ENCODE peak calls at places on chromosomes 16 and 17, in four cellular contexts. O, G, H and B are unnamed samples.

GRCh38 chr17:81666092-81666341 is 388 bp downstream of the OXLD1 start:
- DNase-seq in O (no peak), G (no peak), H (no peak), B (no peak)

GRCh38 chr16:4550587-4550986 is 5.6 kb upstream of the C16orf96 start:
- DNase-seq in O (no peak), G (no peak), H (no peak), B (no peak)

GRCh38 chr17:34675605-34676004 is 96.2 kb downstream of the TMEM132E start:
- DNase-seq in O (no peak), G (no peak), H (no peak), B (no peak)

GRCh38 chr16:85974428-85975375 is 75.7 kb downstream of the IRF8 start:
- DNase-seq in O (no peak), G (no peak), H (no peak), B (no peak)

GRCh38 chr17:5629133-5629532 is 44.8 kb upstream of the NLRP1 start:
- DNase-seq in O (no peak), G (no peak), H (no peak), B (no peak)

GRCh38 chr16:21646091-21646490 is 6.3 kb downstream of the IGSF6 start:
- DNase-seq in O (no peak), G (no peak), H (no peak), B (no peak)

GRCh38 chr17:31746884-31747495 is 112.1 kb downstream of the COPRS start:
- DNase-seq in O (no peak), G (no peak), H (no peak), B (no peak)

GRCh38 chr16:15988268-15989013 is 39.0 kb downstream of the ABCC1 start:
- DNase-seq in O (no peak), G (no peak), H (no peak), B (no peak)

GRCh38 chr16:62068747-62069146 is 32.5 kb upstream of the CDH8 start:
- DNase-seq in O (no peak), G (no peak), H (no peak), B (no peak)

GRCh38 chr16:13939821-13940220 is 19.9 kb downstream of the ERCC4 start:
- DNase-seq in O (no peak), G (no peak), H (no peak), B (peak; percentile 78)

GRCh38 chr17:55585629-55586028 is 74.4 kb upstream of the SMIM36 start:
- DNase-seq in O (no peak), G (no peak), H (no peak), B (peak; percentile 7)

GRCh38 chr17:15351925-15352324 is 10.5 kb upstream of the TEKT3 start:
- DNase-seq in O (no peak), G (peak; percentile 92), H (no peak), B (peak; percentile 89)

GRCh38 chr17:19248923-19249574 is 11.9 kb downstream of the EPN2 start:
- DNase-seq in O (no peak), G (peak; percentile 83), H (peak; percentile 76), B (peak; percentile 52)

GRCh38 chr17:78174332-78174869 is 6.0 kb downstream of the SYNGR2 start:
- DNase-seq in O (no peak), G (no peak), H (peak; percentile 90), B (no peak)

GRCh38 chr17:48767263-48767774 is 38.8 kb upstream of the HOXB13 start:
- DNase-seq in O (no peak), G (no peak), H (no peak), B (no peak)

GRCh38 chr17:34364741-34365140 is 1.7 kb upstream of the CCL1 start:
- DNase-seq in O (no peak), G (no peak), H (no peak), B (no peak)

GRCh38 chr16:82880361-82880760 is 253.6 kb downstream of the CDH13 start:
- DNase-seq in O (no peak), G (no peak), H (no peak), B (no peak)

GRCh38 chr17:2157081-2157480 is 102.2 kb downstream of the HIC1 start:
- DNase-seq in O (no peak), G (peak; percentile 81), H (no peak), B (no peak)

GRCh38 chr17:39757931-39758873 is 20.5 kb downstream of the GRB7 start:
- DNase-seq in O (peak; percentile 38), G (no peak), H (no peak), B (no peak)

GRCh38 chr16:73268311-73268997 is 220.5 kb upstream of the ZFHX3 start:
- DNase-seq in O (no peak), G (peak; percentile 34), H (no peak), B (no peak)

GRCh38 chr17:58531661-58532554 is 17.5 kb upstream of the MTMR4 start:
- DNase-seq in O (peak; percentile 59), G (peak; percentile 74), H (peak; percentile 76), B (peak; percentile 30)

GRCh38 chr16:75319513-75320401 is 68.3 kb upstream of the BCAR1 start:
- DNase-seq in O (no peak), G (peak; percentile 81), H (no peak), B (peak; percentile 17)

GRCh38 chr16:58515871-58516767 is 802 bp downstream of the SETD6 start:
- DNase-seq in O (no peak), G (peak; percentile 13), H (no peak), B (peak; percentile 38)

GRCh38 chr16:8848231-8848938 is 20.4 kb downstream of the CARHSP1 start:
- DNase-seq in O (no peak), G (no peak), H (no peak), B (no peak)

GRCh38 chr17:4594406-4595349 is 10.3 kb downstream of the SMTNL2 start:
- DNase-seq in O (no peak), G (no peak), H (no peak), B (no peak)

GRCh38 chr17:4590981-4591453 is 6.7 kb downstream of the SMTNL2 start:
- DNase-seq in O (no peak), G (no peak), H (no peak), B (no peak)

GRCh38 chr17:4591529-4591928 is 7.2 kb downstream of the SMTNL2 start:
- DNase-seq in O (no peak), G (no peak), H (no peak), B (no peak)

GRCh38 chr17:4592240-4593005 is 8.1 kb downstream of the SMTNL2 start:
- DNase-seq in O (no peak), G (no peak), H (no peak), B (no peak)

GRCh38 chr17:4593021-4593797 is 8.9 kb downstream of the SMTNL2 start:
- DNase-seq in O (no peak), G (peak; percentile 23), H (no peak), B (no peak)
- H3K27me3 ChIP-seq in O (no peaks in the 10 kb centered on the region), G (peaks cover 30% of the 10 kb centered on the region), H (no peaks in the 10 kb centered on the region), B (peaks cover 12% of the 10 kb centered on the region)

GRCh38 chr16:24052466-24053324 is 203.4 kb upstream of the CACNG3 start:
- DNase-seq in O (no peak), G (no peak), H (no peak), B (no peak)
- H3K27me3 ChIP-seq in O (no peaks in the 10 kb centered on the region), G (peaks cover 53% of the 10 kb centered on the region), H (peaks cover 18% of the 10 kb centered on the region), B (no peaks in the 10 kb centered on the region)

GRCh38 chr17:40841246-40841645 is 18.8 kb upstream of the KRT10 start:
- DNase-seq in O (no peak), G (peak; percentile 67), H (no peak), B (no peak)
- H3K27me3 ChIP-seq in O (peaks cover 6% of the 10 kb centered on the region), G (no peaks in the 10 kb centered on the region), H (no peaks in the 10 kb centered on the region), B (no peaks in the 10 kb centered on the region)

GRCh38 chr16:84423416-84423837 is 55.1 kb downstream of the ATP2C2 start:
- DNase-seq in O (no peak), G (peak; percentile 15), H (no peak), B (peak; percentile 56)

GRCh38 chr16:84425696-84426095 is 57.4 kb downstream of the ATP2C2 start:
- DNase-seq in O (no peak), G (no peak), H (no peak), B (no peak)

GRCh38 chr16:84426804-84427203 is 58.5 kb downstream of the ATP2C2 start:
- DNase-seq in O (no peak), G (no peak), H (no peak), B (no peak)

GRCh38 chr16:84430860-84431259 is 62.5 kb downstream of the ATP2C2 start:
- DNase-seq in O (no peak), G (no peak), H (no peak), B (no peak)

GRCh38 chr16:84427553-84427952 is 59.2 kb downstream of the ATP2C2 start:
- DNase-seq in O (no peak), G (no peak), H (no peak), B (no peak)
- H3K27me3 ChIP-seq in O (no peaks in the 10 kb centered on the region), G (peaks cover 63% of the 10 kb centered on the region), H (peaks cover 14% of the 10 kb centered on the region), B (no peaks in the 10 kb centered on the region)

GRCh38 chr17:4417129-4417667 is 16.5 kb upstream of the SPNS3 start:
- DNase-seq in O (no peak), G (no peak), H (no peak), B (no peak)

GRCh38 chr17:4426499-4427208 is 7.1 kb upstream of the SPNS3 start:
- DNase-seq in O (no peak), G (no peak), H (no peak), B (no peak)

GRCh38 chr17:4420692-4421131 is 13.0 kb upstream of the SPNS3 start:
- DNase-seq in O (peak; percentile 16), G (peak; percentile 84), H (no peak), B (peak; percentile 68)
- H3K27me3 ChIP-seq in O (no peaks in the 10 kb centered on the region), G (no peaks in the 10 kb centered on the region), H (no peaks in the 10 kb centered on the region), B (no peaks in the 10 kb centered on the region)

GRCh38 chr16:55875273-55875672 is at the start of gene CES5A:
- DNase-seq in O (no peak), G (no peak), H (no peak), B (no peak)
- H3K27me3 ChIP-seq in O (no peaks in the 10 kb centered on the region), G (peaks cover 6% of the 10 kb centered on the region), H (peaks cover 4% of the 10 kb centered on the region), B (no peaks in the 10 kb centered on the region)

DNA sequence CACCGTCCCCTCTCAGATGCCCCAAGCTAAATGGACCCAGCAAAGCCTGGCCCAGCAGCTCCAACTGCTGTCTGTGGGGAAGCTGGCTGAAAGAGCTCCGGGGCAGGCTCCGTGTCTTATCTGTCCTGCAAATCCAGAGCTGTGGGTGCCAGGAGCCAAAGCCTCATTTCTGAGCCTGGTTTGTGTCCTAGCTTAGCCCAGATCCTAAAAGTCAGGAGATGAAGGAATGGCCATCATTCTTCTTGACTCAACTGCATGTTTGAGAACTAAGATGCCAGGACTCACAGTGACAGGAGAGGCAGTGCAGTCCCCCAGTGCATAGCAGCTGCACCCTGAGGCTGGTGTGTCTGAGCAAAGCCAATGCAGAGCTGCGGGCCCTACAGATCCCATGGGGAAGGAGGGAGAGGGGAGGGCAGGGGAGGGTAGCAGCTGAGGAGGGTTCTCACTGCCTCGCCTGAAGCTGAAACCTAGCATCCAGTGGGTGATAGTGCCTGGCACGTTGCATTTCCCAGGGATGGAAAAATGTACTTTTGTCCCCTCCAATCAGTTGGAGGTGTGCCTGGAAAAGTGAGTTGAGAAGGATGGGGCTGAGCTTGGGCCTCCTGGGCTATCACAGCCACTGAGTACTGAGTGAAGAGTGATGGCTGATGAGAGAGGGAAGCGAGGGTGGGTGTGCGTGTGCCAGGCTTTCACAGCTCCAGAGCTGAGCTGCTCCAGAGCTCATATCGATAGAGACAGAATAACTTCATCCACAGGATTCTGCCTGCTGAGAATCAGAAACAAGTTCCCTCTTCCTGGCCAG is 24.5 kb upstream of the CD300E start:
- DNase-seq in O (no peak), G (no peak), H (peak; percentile 43), B (no peak)
- H3K27me3 ChIP-seq in O (peaks cover 5% of the 10 kb centered on the region), G (peaks cover 70% of the 10 kb centered on the region), H (peaks cover 37% of the 10 kb centered on the region), B (peaks cover 7% of the 10 kb centered on the region)